ENCODE peak calls at places on chromosome 9, in eight cellular contexts. One of them, this sample, is unnamed.
A peak's percentile ranks its signal among the peaks of the same experiment; 100 is the strongest.

GRCh38 chr9:1460143-1460769 is 410.1 kb downstream of the DMRT2 start:
- DNase-seq in GM20000: peak; percentile 59
- DNase-seq in pancreas: no peak
- DNase-seq in mucosa of descending colon: no peak
- DNase-seq in body of pancreas: peak; percentile 13
- DNase-seq in endothelial cell: peak; percentile 28
- DNase-seq in B cell: no peak
- DNase-seq in HFF-Myc: no peak
- DNase-seq in this sample: no peak

GRCh38 chr9:3762076-3762475 is 236.3 kb upstream of the RFX3 start:
- DNase-seq in B cell: no peak
- DNase-seq in pancreas: no peak
- DNase-seq in mucosa of descending colon: no peak
- DNase-seq in GM20000: no peak
- DNase-seq in body of pancreas: no peak
- DNase-seq in endothelial cell: no peak
- DNase-seq in HFF-Myc: no peak
- DNase-seq in this sample: no peak

GRCh38 chr9:109604036-109604600 is 106.0 kb upstream of the PTPN3 start:
- DNase-seq in mucosa of descending colon: no peak
- DNase-seq in body of pancreas: no peak
- DNase-seq in B cell: no peak
- DNase-seq in endothelial cell: no peak
- DNase-seq in GM20000: no peak
- DNase-seq in pancreas: no peak
- DNase-seq in HFF-Myc: no peak
- DNase-seq in this sample: no peak

GRCh38 chr9:137077758-137078693 is 709 bp downstream of the UAP1L1 start:
- DNase-seq in mucosa of descending colon: peak; percentile 84
- DNase-seq in endothelial cell: no peak
- DNase-seq in HFF-Myc: no peak
- DNase-seq in B cell: peak; percentile 69
- DNase-seq in pancreas: peak; percentile 81
- DNase-seq in GM20000: peak; percentile 63
- DNase-seq in body of pancreas: no peak
- DNase-seq in this sample: no peak

GRCh38 chr9:16611969-16612368 is 258.5 kb downstream of the BNC2 start:
- DNase-seq in GM20000: no peak
- DNase-seq in pancreas: no peak
- DNase-seq in body of pancreas: no peak
- DNase-seq in B cell: no peak
- DNase-seq in endothelial cell: no peak
- DNase-seq in HFF-Myc: no peak
- DNase-seq in mucosa of descending colon: no peak
- DNase-seq in this sample: no peak

GRCh38 chr9:27542519-27542918 is 12.9 kb upstream of the MOB3B start:
- DNase-seq in GM20000: no peak
- DNase-seq in endothelial cell: no peak
- DNase-seq in B cell: no peak
- DNase-seq in HFF-Myc: no peak
- DNase-seq in pancreas: no peak
- DNase-seq in body of pancreas: no peak
- DNase-seq in mucosa of descending colon: no peak
- DNase-seq in this sample: no peak

GRCh38 chr9:91089405-91090131 is 272.1 kb downstream of the AUH start:
- DNase-seq in pancreas: no peak
- DNase-seq in endothelial cell: no peak
- DNase-seq in HFF-Myc: no peak
- DNase-seq in mucosa of descending colon: no peak
- DNase-seq in B cell: no peak
- DNase-seq in GM20000: peak; percentile 54
- DNase-seq in body of pancreas: peak; percentile 39
- DNase-seq in this sample: no peak

GRCh38 chr9:89453452-89453851 is 44.5 kb downstream of the SEMA4D start:
- DNase-seq in B cell: no peak
- DNase-seq in body of pancreas: no peak
- DNase-seq in pancreas: no peak
- DNase-seq in mucosa of descending colon: peak; percentile 40
- DNase-seq in GM20000: no peak
- DNase-seq in HFF-Myc: no peak
- DNase-seq in endothelial cell: no peak
- DNase-seq in this sample: no peak

GRCh38 chr9:110255064-110255416 is 1.3 kb downstream of the TXN start:
- DNase-seq in mucosa of descending colon: peak; percentile 62
- DNase-seq in B cell: peak; percentile 19
- DNase-seq in HFF-Myc: no peak
- DNase-seq in body of pancreas: no peak
- DNase-seq in GM20000: no peak
- DNase-seq in pancreas: peak; percentile 41
- DNase-seq in endothelial cell: peak; percentile 11
- DNase-seq in this sample: no peak

GRCh38 chr9:104903609-104904008 is 24.3 kb downstream of the ABCA1 start:
- DNase-seq in endothelial cell: no peak
- DNase-seq in HFF-Myc: no peak
- DNase-seq in mucosa of descending colon: no peak
- DNase-seq in B cell: no peak
- DNase-seq in body of pancreas: no peak
- DNase-seq in GM20000: no peak
- DNase-seq in pancreas: no peak
- DNase-seq in this sample: no peak

GRCh38 chr9:25177858-25178257 is 500.4 kb downstream of the TUSC1 start:
- DNase-seq in body of pancreas: no peak
- DNase-seq in HFF-Myc: no peak
- DNase-seq in pancreas: no peak
- DNase-seq in endothelial cell: no peak
- DNase-seq in B cell: no peak
- DNase-seq in GM20000: no peak
- DNase-seq in mucosa of descending colon: no peak
- DNase-seq in this sample: no peak

GRCh38 chr9:82091100-82091499 is 102.5 kb downstream of the SPATA31D1 start:
- DNase-seq in mucosa of descending colon: no peak
- DNase-seq in B cell: no peak
- DNase-seq in body of pancreas: no peak
- DNase-seq in endothelial cell: no peak
- DNase-seq in GM20000: no peak
- DNase-seq in HFF-Myc: no peak
- DNase-seq in pancreas: no peak
- DNase-seq in this sample: no peak

GRCh38 chr9:113808391-113809191 is 67.5 kb upstream of the ZNF618 start:
- DNase-seq in body of pancreas: peak; percentile 43
- DNase-seq in B cell: no peak
- DNase-seq in GM20000: no peak
- DNase-seq in mucosa of descending colon: no peak
- DNase-seq in endothelial cell: no peak
- DNase-seq in HFF-Myc: peak; percentile 20
- DNase-seq in pancreas: no peak
- DNase-seq in this sample: no peak

GRCh38 chr9:131707677-131708612 is 31.9 kb downstream of the RAPGEF1 start:
- DNase-seq in B cell: no peak
- DNase-seq in GM20000: no peak
- DNase-seq in endothelial cell: no peak
- DNase-seq in HFF-Myc: no peak
- DNase-seq in body of pancreas: peak; percentile 96
- DNase-seq in mucosa of descending colon: peak; percentile 72
- DNase-seq in pancreas: peak; percentile 91
- DNase-seq in this sample: no peak

GRCh38 chr9:14692918-14693861 is at the start of gene ZDHHC21:
- DNase-seq in B cell: peak; percentile 69
- DNase-seq in mucosa of descending colon: peak; percentile 84
- DNase-seq in pancreas: peak; percentile 90
- DNase-seq in endothelial cell: peak; percentile 56
- DNase-seq in GM20000: peak; percentile 90
- DNase-seq in body of pancreas: peak; percentile 80
- DNase-seq in HFF-Myc: no peak
- DNase-seq in this sample: no peak

GRCh38 chr9:121441163-121441562 is 58.5 kb downstream of the GGTA1 start:
- DNase-seq in body of pancreas: no peak
- DNase-seq in mucosa of descending colon: no peak
- DNase-seq in B cell: no peak
- DNase-seq in GM20000: no peak
- DNase-seq in HFF-Myc: no peak
- DNase-seq in endothelial cell: no peak
- DNase-seq in pancreas: no peak
- DNase-seq in this sample: no peak

GRCh38 chr9:121439711-121440110 is 59.9 kb downstream of the GGTA1 start:
- DNase-seq in GM20000: no peak
- DNase-seq in endothelial cell: no peak
- DNase-seq in HFF-Myc: no peak
- DNase-seq in mucosa of descending colon: no peak
- DNase-seq in body of pancreas: no peak
- DNase-seq in B cell: no peak
- DNase-seq in pancreas: no peak
- DNase-seq in this sample: no peak

GRCh38 chr9:121439016-121439415 is 60.6 kb downstream of the GGTA1 start:
- DNase-seq in GM20000: no peak
- DNase-seq in endothelial cell: no peak
- DNase-seq in body of pancreas: no peak
- DNase-seq in HFF-Myc: no peak
- DNase-seq in mucosa of descending colon: no peak
- DNase-seq in B cell: no peak
- DNase-seq in pancreas: no peak
- DNase-seq in this sample: no peak

GRCh38 chr9:121437891-121438290 is 61.8 kb downstream of the GGTA1 start:
- DNase-seq in mucosa of descending colon: no peak
- DNase-seq in HFF-Myc: no peak
- DNase-seq in GM20000: no peak
- DNase-seq in endothelial cell: no peak
- DNase-seq in B cell: no peak
- DNase-seq in pancreas: no peak
- DNase-seq in body of pancreas: no peak
- DNase-seq in this sample: no peak

DNA sequence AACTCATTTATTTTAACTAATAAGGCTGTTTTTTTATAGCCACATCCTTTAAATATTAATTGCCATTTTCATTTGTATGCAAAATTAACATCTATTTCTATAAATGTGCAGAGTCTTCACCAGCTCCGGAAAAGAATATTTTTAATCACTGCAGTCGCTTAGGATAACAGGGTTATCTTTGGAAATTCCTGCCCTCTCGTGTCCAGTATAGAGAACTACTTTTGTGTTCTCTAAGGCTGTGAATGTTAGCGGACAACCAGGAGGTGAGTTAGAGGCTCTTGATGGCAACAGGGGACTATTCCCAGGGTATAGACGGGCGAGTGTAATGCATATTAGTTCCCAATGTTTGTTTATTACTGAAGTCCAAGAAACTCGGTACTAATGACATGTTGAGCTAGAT is 59.4 kb downstream of the GGTA1 start:
- DNase-seq in pancreas: no peak
- DNase-seq in B cell: no peak
- DNase-seq in mucosa of descending colon: no peak
- DNase-seq in HFF-Myc: no peak
- DNase-seq in body of pancreas: no peak
- DNase-seq in GM20000: no peak
- DNase-seq in endothelial cell: no peak
- DNase-seq in this sample: no peak
- TF ChIP-seq CTCF in pancreas: no peak
- TF ChIP-seq CTCF in B cell: no peak
- TF ChIP-seq CTCF in mucosa of descending colon: no peak
- TF ChIP-seq CTCF in HFF-Myc: peak; percentile 17
- TF ChIP-seq CTCF in body of pancreas: peak; percentile 21
- TF ChIP-seq CTCF in GM20000: no peak
- TF ChIP-seq CTCF in endothelial cell: no peak
- TF ChIP-seq CTCF in this sample: no peak

DNA sequence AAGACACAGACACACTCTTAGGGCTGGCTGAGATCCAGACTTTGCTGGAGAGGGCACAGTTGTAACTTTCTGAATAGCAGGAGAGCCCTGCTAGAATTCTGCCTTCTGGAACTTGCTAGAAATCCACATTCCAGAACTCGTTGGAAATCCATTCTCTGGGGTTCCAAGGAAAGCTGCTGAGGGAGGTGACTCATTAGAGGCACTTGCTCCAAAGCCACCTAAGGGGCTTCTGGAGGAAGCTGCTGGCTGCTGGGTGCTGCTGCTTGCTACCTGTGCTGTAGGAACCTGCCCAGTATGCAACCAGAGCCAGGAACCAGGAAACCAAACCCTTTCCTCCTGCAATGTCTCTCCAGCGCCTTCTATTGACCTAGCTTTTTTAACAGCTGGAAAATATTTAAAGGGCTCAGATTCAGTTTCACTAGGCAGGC is 4.1 kb upstream of the TLE4 start:
- DNase-seq in GM20000: no peak
- DNase-seq in mucosa of descending colon: no peak
- DNase-seq in HFF-Myc: no peak
- DNase-seq in pancreas: no peak
- DNase-seq in B cell: no peak
- DNase-seq in endothelial cell: no peak
- DNase-seq in body of pancreas: no peak
- DNase-seq in this sample: no peak
- TF ChIP-seq CTCF in GM20000: no peak
- TF ChIP-seq CTCF in mucosa of descending colon: no peak
- TF ChIP-seq CTCF in HFF-Myc: peak; percentile 15
- TF ChIP-seq CTCF in pancreas: no peak
- TF ChIP-seq CTCF in B cell: no peak
- TF ChIP-seq CTCF in endothelial cell: no peak
- TF ChIP-seq CTCF in body of pancreas: no peak
- TF ChIP-seq CTCF in this sample: no peak

GRCh38 chr9:69785757-69786156 is 25.9 kb upstream of the PTAR1 start:
- DNase-seq in body of pancreas: no peak
- DNase-seq in pancreas: no peak
- DNase-seq in HFF-Myc: no peak
- DNase-seq in B cell: no peak
- DNase-seq in GM20000: no peak
- DNase-seq in mucosa of descending colon: no peak
- DNase-seq in endothelial cell: no peak
- DNase-seq in this sample: no peak
- TF ChIP-seq CTCF in body of pancreas: no peak
- TF ChIP-seq CTCF in pancreas: no peak
- TF ChIP-seq CTCF in HFF-Myc: no peak
- TF ChIP-seq CTCF in B cell: no peak
- TF ChIP-seq CTCF in GM20000: no peak
- TF ChIP-seq CTCF in mucosa of descending colon: no peak
- TF ChIP-seq CTCF in endothelial cell: no peak
- TF ChIP-seq CTCF in this sample: no peak

GRCh38 chr9:33227013-33227398 is 13.0 kb upstream of the SPINK4 start:
- DNase-seq in GM20000: no peak
- DNase-seq in mucosa of descending colon: peak; percentile 71
- DNase-seq in HFF-Myc: no peak
- DNase-seq in body of pancreas: peak; percentile 64
- DNase-seq in endothelial cell: no peak
- DNase-seq in pancreas: no peak
- DNase-seq in B cell: peak; percentile 32
- DNase-seq in this sample: no peak

GRCh38 chr9:33227741-33228140 is 12.2 kb upstream of the SPINK4 start:
- DNase-seq in GM20000: no peak
- DNase-seq in endothelial cell: no peak
- DNase-seq in HFF-Myc: no peak
- DNase-seq in mucosa of descending colon: no peak
- DNase-seq in B cell: no peak
- DNase-seq in pancreas: no peak
- DNase-seq in body of pancreas: no peak
- DNase-seq in this sample: no peak

GRCh38 chr9:33228606-33229005 is 11.4 kb upstream of the SPINK4 start:
- DNase-seq in mucosa of descending colon: no peak
- DNase-seq in GM20000: no peak
- DNase-seq in endothelial cell: no peak
- DNase-seq in pancreas: no peak
- DNase-seq in body of pancreas: no peak
- DNase-seq in B cell: no peak
- DNase-seq in HFF-Myc: no peak
- DNase-seq in this sample: no peak

GRCh38 chr9:33230756-33231691 is 8.9 kb upstream of the SPINK4 start:
- DNase-seq in pancreas: no peak
- DNase-seq in GM20000: no peak
- DNase-seq in mucosa of descending colon: no peak
- DNase-seq in endothelial cell: no peak
- DNase-seq in B cell: no peak
- DNase-seq in HFF-Myc: no peak
- DNase-seq in body of pancreas: no peak
- DNase-seq in this sample: no peak

GRCh38 chr9:33229359-33230120 is 10.4 kb upstream of the SPINK4 start:
- DNase-seq in pancreas: peak; percentile 80
- DNase-seq in mucosa of descending colon: peak; percentile 92
- DNase-seq in endothelial cell: no peak
- DNase-seq in HFF-Myc: no peak
- DNase-seq in body of pancreas: peak; percentile 88
- DNase-seq in GM20000: no peak
- DNase-seq in B cell: no peak
- DNase-seq in this sample: no peak
- TF ChIP-seq CTCF in pancreas: no peak
- TF ChIP-seq CTCF in mucosa of descending colon: peak; percentile 10
- TF ChIP-seq CTCF in endothelial cell: no peak
- TF ChIP-seq CTCF in HFF-Myc: no peak
- TF ChIP-seq CTCF in body of pancreas: peak; percentile 55
- TF ChIP-seq CTCF in GM20000: no peak
- TF ChIP-seq CTCF in B cell: no peak
- TF ChIP-seq CTCF in this sample: no peak

This sample was measured in omental fat pad.